ENCODE peak calls at places on chromosomes 7 and 10, in six cellular contexts. O, Y, B, V, T and Z are unnamed samples. For H4K20me1, the result is how much of the 10 kb centered on the place peaks cover.

GRCh38 chr10:124622158-124622557 is 122.0 kb downstream of the FAM53B start:
- DNase-seq in O (no peak), V (no peak), B (no peak), T (no peak), Y (no peak), Z (no peak)

GRCh38 chr10:94785211-94785610 is 22.7 kb downstream of the CYP2C19 start:
- DNase-seq in Y (no peak), T (no peak), O (no peak), B (no peak), V (no peak), Z (no peak)

GRCh38 chr7:46385662-46386309 is 464.7 kb upstream of the IGFBP3 start:
- DNase-seq in Y (no peak), V (no peak), T (no peak), B (no peak), O (no peak), Z (peak)

GRCh38 chr7:151085329-151085690 is 965 bp upstream of the AGAP3 start:
- DNase-seq in B (no peak), Y (no peak), O (no peak), T (no peak), V (no peak), Z (no peak)

GRCh38 chr7:117808273-117808868 is 64.9 kb downstream of the CTTNBP2 start:
- DNase-seq in V (no peak), O (no peak), Y (no peak), B (no peak), T (no peak), Z (no peak)

GRCh38 chr10:112375721-112376577 is 2.0 kb downstream of the ACSL5 start:
- DNase-seq in Y (peak), B (no peak), V (peak), O (no peak), T (no peak), Z (peak)

GRCh38 chr7:149779502-149779805 is 6.1 kb upstream of the ZNF467 start:
- DNase-seq in V (no peak), B (no peak), O (no peak), T (no peak), Y (no peak), Z (no peak)

GRCh38 chr7:22865607-22865970 is 42.9 kb upstream of the TOMM7 start:
- DNase-seq in Y (no peak), T (no peak), V (no peak), O (no peak), B (no peak), Z (peak)

GRCh38 chr7:130294314-130294713 is 1.4 kb downstream of the CPA4 start:
- DNase-seq in Y (no peak), T (no peak), O (no peak), V (no peak), B (no peak), Z (peak)

GRCh38 chr7:21850531-21851285 is 95.0 kb downstream of the CDCA7L start:
- DNase-seq in V (no peak), T (no peak), Y (no peak), O (no peak), B (no peak), Z (peak)

GRCh38 chr10:23604613-23605012 is 165.7 kb downstream of the OTUD1 start:
- DNase-seq in B (no peak), Y (no peak), T (no peak), V (no peak), O (no peak), Z (no peak)

GRCh38 chr7:128234475-128234874 is 6.6 kb upstream of the LEP start:
- DNase-seq in T (no peak), Y (no peak), B (no peak), V (no peak), O (no peak), Z (no peak)

GRCh38 chr7:128231021-128231420 is 10.1 kb upstream of the LEP start:
- DNase-seq in V (no peak), B (no peak), Y (no peak), T (no peak), O (no peak), Z (no peak)

GRCh38 chr7:128231677-128232076 is 9.4 kb upstream of the LEP start:
- DNase-seq in Y (no peak), V (no peak), T (no peak), O (no peak), B (no peak), Z (no peak)

GRCh38 chr7:128235469-128235868 is 5.6 kb upstream of the LEP start:
- DNase-seq in V (no peak), O (no peak), B (no peak), Y (no peak), T (no peak), Z (no peak)

DNA sequence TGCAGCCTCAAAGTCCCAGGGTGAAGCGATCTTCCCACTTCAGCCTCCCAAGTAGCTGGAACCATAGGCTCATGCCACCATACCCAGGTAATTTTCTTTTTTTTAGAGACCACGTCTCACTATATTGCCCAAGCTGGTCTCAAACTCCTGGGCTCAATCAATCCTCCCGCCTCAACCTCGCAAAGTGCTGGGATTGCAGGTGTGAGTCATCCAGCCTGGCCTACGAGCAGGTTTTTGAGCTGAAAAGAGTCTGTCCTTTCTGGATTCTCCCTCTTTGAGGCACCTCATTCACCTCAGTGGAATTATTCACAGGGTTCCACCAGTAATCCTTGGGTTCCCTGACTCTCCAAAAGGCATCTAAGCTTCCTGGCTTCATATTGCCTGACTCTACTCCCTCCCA is 7.6 kb upstream of the LEP start:
- DNase-seq in O (no peak), V (no peak), Y (no peak), T (no peak), B (no peak), Z (no peak)
- TF ChIP-seq CEBPB in O (no peak), V (no peak), Y (no peak), T (no peak), B (no peak), Z (no peak)

GRCh38 chr10:80406249-80406648 is 2.1 kb upstream of the PRXL2A start:
- DNase-seq in T (no peak), V (no peak), B (no peak), Y (no peak), O (no peak), Z (no peak)

GRCh38 chr10:80409121-80409520 is 770 bp downstream of the PRXL2A start:
- DNase-seq in T (no peak), Y (no peak), B (no peak), O (no peak), V (no peak), Z (no peak)

GRCh38 chr10:80410122-80410521 is 1.8 kb downstream of the PRXL2A start:
- DNase-seq in T (no peak), Y (no peak), O (no peak), V (no peak), B (no peak), Z (no peak)

GRCh38 chr10:80407836-80408197 is 534 bp upstream of the PRXL2A start:
- DNase-seq in B (no peak), O (peak), V (no peak), Y (peak), T (peak), Z (no peak)

DNA sequence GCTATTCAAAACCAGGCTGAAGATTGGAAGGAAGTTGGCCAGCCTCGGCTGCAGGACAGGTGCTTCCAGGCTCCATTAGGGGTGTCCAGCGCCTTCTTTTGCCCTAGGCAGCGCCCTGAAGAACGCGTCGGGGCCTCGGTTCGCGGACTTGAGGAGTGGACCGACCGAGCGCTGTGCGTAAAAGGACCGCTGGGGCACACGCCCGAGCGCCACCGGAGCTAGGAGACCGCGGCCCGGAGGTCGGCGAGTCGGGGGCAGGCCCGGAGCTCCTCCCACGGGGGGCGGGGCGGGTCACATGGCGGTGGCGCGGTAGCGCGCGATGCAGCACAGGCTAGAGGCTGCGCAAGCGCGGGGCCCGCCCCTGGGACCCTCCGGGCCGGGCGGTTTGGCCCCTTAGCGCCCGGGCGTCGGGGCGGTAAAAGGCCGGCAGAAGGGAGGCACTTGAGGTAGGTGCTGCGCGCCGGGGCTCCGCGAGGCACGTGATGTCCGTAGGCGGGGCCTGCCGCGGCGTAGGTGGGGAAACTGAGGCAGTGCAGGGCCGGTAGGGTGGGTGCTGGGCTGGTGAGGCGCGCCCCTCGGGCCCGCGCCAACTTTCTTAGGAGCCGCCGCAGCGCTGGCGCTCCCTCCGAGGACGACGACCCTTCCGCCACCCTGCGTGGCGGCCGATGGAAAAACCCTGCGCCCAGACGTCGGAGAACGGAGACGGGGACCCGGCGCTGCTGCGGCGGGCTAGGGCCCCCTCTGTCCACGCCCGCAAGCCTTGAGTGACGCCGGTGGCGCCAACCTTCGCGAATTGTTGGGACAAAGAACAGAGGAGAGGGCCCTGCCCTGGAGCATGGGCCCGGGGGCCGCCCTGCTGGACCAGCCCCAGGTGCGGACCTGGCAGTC is at the start of gene PRXL2A:
- DNase-seq in O (no peak), T (peak), B (peak), Y (peak), V (no peak), Z (no peak)
- TF ChIP-seq POLR2A in O (peak), T (no peak), B (no peak), Y (peak), V (peak), Z (no peak)

DNA sequence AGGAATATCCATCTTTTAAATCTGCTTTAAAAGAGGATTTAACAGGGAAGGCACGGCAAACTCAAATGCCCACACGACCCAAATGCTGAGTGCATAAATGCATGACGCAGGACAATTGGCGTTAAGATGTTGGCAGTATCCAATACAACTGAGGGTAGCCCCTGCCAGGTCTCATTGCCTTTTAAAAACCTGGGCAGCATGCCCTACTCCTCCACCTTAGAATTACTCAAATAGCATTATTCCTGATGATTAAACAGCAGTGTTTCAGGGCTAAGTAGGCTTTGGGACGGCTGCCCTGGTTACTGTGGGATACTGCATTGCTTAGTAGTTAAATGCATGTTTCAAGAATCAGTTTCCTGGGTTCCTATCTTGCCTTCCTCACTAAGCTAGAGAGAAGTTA is 8.1 kb downstream of the TUBAL3 start:
- DNase-seq in O (no peak), V (no peak), Y (no peak), B (no peak), T (no peak), Z (no peak)
- H4K20me1 ChIP-seq in O (under half), V (under half), Y (under half), B (under half), T (under half), Z (under half)

DNA sequence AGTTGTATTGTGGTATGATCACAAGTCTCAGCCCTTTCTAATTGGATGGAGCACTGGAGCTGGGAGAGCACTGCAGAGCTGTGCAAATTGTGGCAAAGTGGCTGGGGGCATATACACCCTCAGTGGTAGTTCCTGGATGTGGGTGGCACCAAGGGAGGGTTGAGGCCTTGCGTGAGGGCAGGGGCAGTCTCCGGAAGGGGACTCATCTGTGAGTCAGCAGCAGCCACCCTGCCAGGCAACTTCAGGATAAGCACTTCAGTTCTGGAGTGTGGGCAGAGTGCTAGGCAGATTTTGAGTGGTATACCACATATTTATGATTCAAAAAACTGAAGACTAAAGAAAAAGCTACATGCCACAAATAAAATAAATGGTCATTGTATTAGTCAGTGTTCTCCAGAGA is 210.5 kb downstream of the ETV1 start:
- DNase-seq in V (no peak), O (peak), T (no peak), B (no peak), Y (no peak), Z (peak)
- TF ChIP-seq CEBPB in V (no peak), O (peak), T (no peak), B (no peak), Y (no peak), Z (no peak)

DNA sequence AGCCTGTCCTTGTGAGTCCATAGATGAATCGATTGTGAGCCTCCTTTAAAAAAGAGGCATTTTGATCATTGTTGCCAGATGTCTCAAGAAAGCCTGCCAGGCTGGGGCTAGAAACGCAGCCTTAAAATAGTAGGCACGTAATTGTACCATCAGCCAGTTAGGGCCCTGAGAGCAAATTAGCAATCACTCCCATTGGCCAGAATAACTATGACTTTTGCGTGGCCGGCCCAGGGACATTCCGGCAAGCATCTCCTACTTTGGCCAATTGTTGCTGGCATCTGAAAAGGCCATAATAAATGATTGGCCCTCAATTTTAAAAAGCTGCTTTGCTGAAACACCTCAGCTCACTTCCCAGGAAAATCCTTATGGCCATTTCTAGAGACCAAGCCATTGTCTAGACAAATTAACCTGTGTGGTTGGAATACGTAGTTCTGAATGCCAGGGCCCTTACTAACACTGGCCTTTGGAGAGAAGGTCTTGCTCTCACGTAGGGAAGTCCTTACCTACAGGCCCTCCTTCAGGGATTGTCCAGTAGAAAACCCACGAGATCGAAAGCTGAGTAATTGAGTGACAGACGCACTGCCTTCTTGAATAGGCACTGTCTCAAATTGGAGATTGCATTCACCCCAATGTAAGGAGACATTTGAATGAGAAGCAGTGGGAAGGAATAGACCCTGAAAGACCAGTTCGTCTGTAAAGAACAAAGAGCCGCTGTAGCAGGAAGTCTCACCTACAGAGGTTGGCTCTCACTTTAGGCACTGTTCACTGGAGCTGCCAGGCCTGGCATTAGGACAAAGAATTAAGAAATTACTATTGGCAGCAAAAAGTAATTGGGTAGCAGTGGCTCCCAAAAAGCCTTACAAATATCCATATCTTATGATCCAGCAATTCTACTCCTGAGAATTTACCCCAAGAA is 10.2 kb upstream of the TEX36 start:
- DNase-seq in T (no peak), V (no peak), Y (no peak), O (no peak), B (no peak), Z (peak)
- TF ChIP-seq POLR2A in T (no peak), V (no peak), Y (no peak), O (no peak), B (no peak), Z (no peak)

GRCh38 chr10:71835671-71836593 is 15.1 kb downstream of the PSAP start:
- DNase-seq in Y (peak), B (no peak), O (no peak), V (peak), T (no peak), Z (peak)

GRCh38 chr10:71832967-71833366 is 18.1 kb downstream of the PSAP start:
- DNase-seq in B (no peak), T (no peak), V (peak), O (no peak), Y (no peak), Z (no peak)

GRCh38 chr10:71834343-71834674 is 16.7 kb downstream of the PSAP start:
- DNase-seq in V (no peak), O (no peak), T (no peak), B (no peak), Y (no peak), Z (no peak)

GRCh38 chr10:71831646-71832552 is 19.2 kb downstream of the PSAP start:
- DNase-seq in V (no peak), Y (no peak), O (no peak), T (no peak), B (no peak), Z (peak)

GRCh38 chr10:71833451-71834342 is 17.4 kb downstream of the PSAP start:
- DNase-seq in Y (no peak), B (no peak), V (no peak), O (no peak), T (no peak), Z (no peak)
- H4K20me1 ChIP-seq in Y (half or more), B (half or more), V (under half), O (under half), T (under half), Z (half or more)

GRCh38 chr10:115903845-115904244 is 369.2 kb downstream of the GFRA1 start:
- DNase-seq in B (no peak), Y (no peak), V (no peak), O (no peak), T (no peak), Z (no peak)

GRCh38 chr10:115898242-115898641 is 374.8 kb downstream of the GFRA1 start:
- DNase-seq in T (no peak), B (no peak), O (no peak), V (no peak), Y (no peak), Z (no peak)

GRCh38 chr10:115902596-115902995 is 370.4 kb downstream of the GFRA1 start:
- DNase-seq in B (no peak), V (no peak), O (no peak), Y (no peak), T (no peak), Z (no peak)
- TF ChIP-seq CEBPB in B (no peak), V (no peak), O (no peak), Y (no peak), T (no peak), Z (no peak)

DNA sequence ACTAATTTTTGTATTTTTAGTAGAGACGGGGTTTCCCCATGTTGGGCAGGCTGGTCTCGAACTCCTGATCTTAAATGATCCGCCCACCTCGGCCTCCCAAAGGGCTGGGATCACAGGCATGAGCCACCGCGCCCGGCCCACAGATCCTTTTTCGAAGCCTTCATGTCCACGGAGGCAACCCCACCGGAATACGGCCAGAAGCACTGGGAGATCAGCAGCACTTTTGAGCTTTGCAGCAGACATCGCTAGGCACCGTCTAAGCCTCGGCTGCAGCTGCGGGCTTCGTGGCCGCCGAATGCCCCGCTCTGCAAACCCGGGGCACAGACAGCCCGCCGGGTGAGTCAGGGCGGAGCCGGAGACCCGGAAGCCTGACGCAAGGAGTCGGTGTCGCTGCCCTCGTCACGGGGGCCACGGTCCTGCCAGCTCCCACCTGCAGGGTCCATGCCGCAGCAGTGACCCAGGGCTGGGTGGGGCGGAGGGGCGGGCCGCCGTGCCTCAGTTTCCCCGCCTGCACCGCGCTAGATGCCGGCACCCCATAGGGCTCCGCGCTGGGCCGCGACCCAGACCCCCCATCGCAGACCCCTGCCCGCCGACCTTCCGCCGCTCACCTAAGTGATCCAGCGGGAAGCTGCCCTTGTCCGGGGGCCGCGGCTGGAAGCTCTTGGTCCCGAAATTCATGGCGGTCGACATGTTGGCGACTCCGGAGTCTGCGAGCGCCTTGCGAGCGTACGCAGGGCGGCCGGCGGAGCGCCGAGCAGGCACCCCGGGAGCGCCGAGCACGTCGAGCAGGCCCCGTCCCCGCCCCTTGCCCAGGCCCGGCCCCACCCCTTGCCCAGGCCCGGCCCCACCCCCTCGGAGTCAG is at the start of gene COX19:
- DNase-seq in Y (peak), T (peak), V (peak), B (peak), O (peak), Z (peak)
- TF ChIP-seq POLR2A in Y (no peak), T (no peak), V (peak), B (peak), O (no peak), Z (peak)